ENCODE peak calls at places on chromosomes 5 and 9, in six cellular contexts. X, D, W, O, G and C are unnamed samples.

GRCh38 chr9:116543731-116544400 is 143.2 kb upstream of the TRIM32 start:
- DNase-seq in W (no peak), D (no peak), X (no peak), O (no peak), G (no peak), C (no peak)

GRCh38 chr9:107750741-107751521 is 261.4 kb upstream of the KLF4 start:
- DNase-seq in G (peak), D (peak), X (peak), W (no peak), O (peak), C (peak)

GRCh38 chr5:172110260-172110815 is 77.7 kb downstream of the STK10 start:
- DNase-seq in X (no peak), G (no peak), O (no peak), D (no peak), W (no peak), C (no peak)

GRCh38 chr9:86945868-86946711 is 1.2 kb downstream of the GAS1 start:
- DNase-seq in O (peak), D (no peak), X (peak), W (peak), G (peak), C (peak)

GRCh38 chr5:6773342-6774035 is 60.3 kb downstream of the TENT4A start:
- DNase-seq in G (no peak), D (no peak), W (no peak), O (no peak), X (no peak), C (no peak)

GRCh38 chr5:170286532-170286931 is 11.0 kb downstream of the LCP2 start:
- DNase-seq in W (no peak), D (no peak), X (no peak), G (no peak), O (no peak), C (no peak)

GRCh38 chr5:112857866-112858265 is 3.2 kb upstream of the SRP19 start:
- DNase-seq in G (no peak), D (no peak), W (no peak), O (no peak), X (no peak), C (no peak)

GRCh38 chr9:126702501-126703329 is 89.0 kb downstream of the LMX1B start:
- DNase-seq in O (no peak), X (no peak), G (no peak), D (no peak), W (peak), C (no peak)

GRCh38 chr5:67013719-67014118 is 182.9 kb downstream of the CD180 start:
- DNase-seq in W (no peak), O (no peak), D (no peak), X (no peak), G (no peak), C (no peak)

GRCh38 chr9:83477571-83477970 is 60.6 kb downstream of the FRMD3 start:
- DNase-seq in W (no peak), D (no peak), X (no peak), G (no peak), O (no peak), C (no peak)

GRCh38 chr5:38724301-38725030 is 121.3 kb upstream of the OSMR start:
- DNase-seq in D (no peak), X (no peak), G (no peak), W (no peak), O (no peak), C (no peak)

GRCh38 chr5:118558871-118559270 is 429.5 kb downstream of the DTWD2 start:
- DNase-seq in G (no peak), D (no peak), O (no peak), X (no peak), W (no peak), C (no peak)

GRCh38 chr5:109619024-109619460 is 70.7 kb upstream of the MAN2A1 start:
- DNase-seq in X (no peak), D (no peak), G (no peak), O (no peak), W (no peak), C (no peak)

GRCh38 chr9:98607787-98608186 is 100.9 kb downstream of the GABBR2 start:
- DNase-seq in O (no peak), G (no peak), X (no peak), D (peak), W (no peak), C (no peak)

GRCh38 chr5:123937230-123937629 is 425.3 kb downstream of the CSNK1G3 start:
- DNase-seq in O (peak), D (no peak), X (no peak), G (no peak), W (no peak), C (no peak)

GRCh38 chr9:27303219-27303618 is 6.3 kb upstream of the EQTN start:
- DNase-seq in D (no peak), G (no peak), O (no peak), W (no peak), X (no peak), C (no peak)

GRCh38 chr5:53126514-53126913 is 17.0 kb upstream of the MOCS2 start:
- DNase-seq in X (no peak), W (no peak), D (no peak), O (no peak), G (no peak), C (no peak)

GRCh38 chr9:126239515-126239914 is 87.1 kb upstream of the MVB12B start:
- DNase-seq in G (no peak), W (no peak), X (no peak), O (no peak), D (no peak), C (no peak)

GRCh38 chr5:179387151-179388110 is 42.2 kb upstream of the ADAMTS2 start:
- DNase-seq in X (no peak), G (no peak), O (no peak), D (no peak), W (no peak), C (peak)

GRCh38 chr9:136577941-136578619 is 32.2 kb upstream of the NOTCH1 start:
- DNase-seq in O (no peak), W (no peak), X (no peak), D (no peak), G (no peak), C (no peak)

GRCh38 chr9:112731971-112732370 is 14.1 kb upstream of the INIP start:
- DNase-seq in X (peak), G (peak), O (peak), D (no peak), W (no peak), C (no peak)

GRCh38 chr5:119393746-119394145 is 37.9 kb downstream of the TNFAIP8 start:
- DNase-seq in O (no peak), W (no peak), X (no peak), D (no peak), G (no peak), C (no peak)